ENCODE peak calls at places on chromosomes 12 and 14, in four cellular contexts. H is NCI-H460, V is hypothalamus, U is EL. L is an unnamed sample.

GRCh38 chr14:30883508-30884294 is 9.3 kb downstream of the COCH start:
- DNase-seq in H (no peak), V (no peak), U (no peak), L (no peak)

GRCh38 chr14:66709292-66709691 is 201.3 kb downstream of the GPHN start:
- DNase-seq in H (peak), V (peak), U (peak), L (peak)

GRCh38 chr12:103771466-103771865 is 69.6 kb downstream of the NT5DC3 start:
- DNase-seq in H (peak), V (peak), U (peak), L (no peak)

GRCh38 chr12:19898009-19898408 is 458.7 kb downstream of the AEBP2 start:
- DNase-seq in H (no peak), V (no peak), U (no peak), L (no peak)

GRCh38 chr12:124379938-124380754 is 85.3 kb downstream of the RFLNA start:
- DNase-seq in H (peak), V (no peak), U (peak), L (no peak)

GRCh38 chr14:101082436-101083384 is 179.2 kb upstream of the RTL1 start:
- DNase-seq in H (no peak), V (no peak), U (no peak), L (no peak)

GRCh38 chr12:59182191-59182590 is 261.9 kb upstream of the LRIG3 start:
- DNase-seq in H (no peak), V (no peak), U (no peak), L (no peak)

GRCh38 chr14:31180299-31181051 is 27.1 kb downstream of the HECTD1 start:
- DNase-seq in H (no peak), V (no peak), U (no peak), L (no peak)

GRCh38 chr14:104370256-104370870 is 209.2 kb upstream of the C14orf180 start:
- DNase-seq in H (peak), V (no peak), U (no peak), L (peak)

L was measured in HCT116.